ENCODE peak calls at places on chromosome 9, in four cellular contexts. A, T, W and Y are unnamed samples.
A peak's percentile ranks its signal among the peaks of the same experiment; 100 is the strongest.

GRCh38 chr9:81874926-81875325 is 53.3 kb upstream of the SPATA31D4 start:
- DNase-seq in A (peak; percentile 94), T (no peak), W (no peak), Y (no peak)

GRCh38 chr9:5625916-5626315 is 3.0 kb upstream of the RIC1 start:
- DNase-seq in A (no peak), T (no peak), W (no peak), Y (no peak)

GRCh38 chr9:131346559-131346958 is 47.3 kb upstream of the PRRC2B start:
- DNase-seq in A (no peak), T (no peak), W (no peak), Y (no peak)

GRCh38 chr9:5073701-5074100 is 88.6 kb downstream of the JAK2 start:
- DNase-seq in A (no peak), T (no peak), W (no peak), Y (no peak)

GRCh38 chr9:72828281-72828731 is 124.5 kb downstream of the ALDH1A1 start:
- DNase-seq in A (no peak), T (no peak), W (no peak), Y (no peak)

GRCh38 chr9:114308361-114308950 is 14.4 kb upstream of the ORM1 start:
- DNase-seq in A (no peak), T (no peak), W (no peak), Y (no peak)

GRCh38 chr9:15306757-15307522 is at the start of gene TTC39B:
- DNase-seq in A (peak; percentile 87), T (peak; percentile 97), W (peak; percentile 98), Y (peak; percentile 90)

GRCh38 chr9:22041792-22042191 is 32.7 kb upstream of the CDKN2B start:
- DNase-seq in A (no peak), T (no peak), W (peak; percentile 88), Y (no peak)

GRCh38 chr9:98081477-98082219 is 25.1 kb downstream of the NANS start:
- DNase-seq in A (peak; percentile 50), T (no peak), W (peak; percentile 94), Y (no peak)

GRCh38 chr9:92954078-92954861 is 6.9 kb downstream of the FGD3 start:
- DNase-seq in A (no peak), T (no peak), W (no peak), Y (no peak)

GRCh38 chr9:24846248-24846912 is 300.7 kb upstream of the IZUMO3 start:
- DNase-seq in A (no peak), T (no peak), W (no peak), Y (no peak)

GRCh38 chr9:93711002-93711401 is 134.6 kb downstream of the PHF2 start:
- DNase-seq in A (no peak), T (no peak), W (no peak), Y (no peak)

GRCh38 chr9:93305497-93306020 is 121.6 kb downstream of the WNK2 start:
- DNase-seq in A (no peak), T (peak; percentile 24), W (no peak), Y (no peak)

GRCh38 chr9:113990975-113991471 is 87.1 kb downstream of the AMBP start:
- DNase-seq in A (peak; percentile 33), T (no peak), W (no peak), Y (no peak)

GRCh38 chr9:35689601-35690446 is at the start of gene TPM2:
- DNase-seq in A (peak; percentile 90), T (peak; percentile 87), W (peak; percentile 52), Y (peak; percentile 58)

GRCh38 chr9:132168347-132168746 is 6.5 kb downstream of the NTNG2 start:
- DNase-seq in A (peak; percentile 52), T (no peak), W (no peak), Y (no peak)

GRCh38 chr9:91758491-91758981 is 191.5 kb downstream of the ROR2 start:
- DNase-seq in A (peak; percentile 58), T (peak; percentile 83), W (peak; percentile 50), Y (peak; percentile 54)

GRCh38 chr9:77176686-77177142 is 620 bp upstream of the VPS13A start:
- DNase-seq in A (no peak), T (no peak), W (no peak), Y (no peak)

GRCh38 chr9:110179734-110180133 is 28.2 kb downstream of the C9orf152 start:
- DNase-seq in A (peak; percentile 86), T (no peak), W (no peak), Y (no peak)

GRCh38 chr9:87497604-87498045 is at the start of gene DAPK1:
- DNase-seq in A (no peak), T (peak; percentile 83), W (peak; percentile 84), Y (peak; percentile 72)

GRCh38 chr9:124723352-124723751 is 47.8 kb downstream of the NR6A1 start:
- DNase-seq in A (no peak), T (no peak), W (no peak), Y (no peak)

GRCh38 chr9:121613009-121613766 is 38.2 kb upstream of the DAB2IP start:
- DNase-seq in A (no peak), T (no peak), W (peak; percentile 84), Y (no peak)
- H3K14ac ChIP-seq in A (no peak overlapping the region), T (no peak overlapping the region), W (no peak overlapping the region), Y (no peak overlapping the region)

GRCh38 chr9:16884373-16884772 is 13.9 kb upstream of the BNC2 start:
- DNase-seq in A (no peak), T (no peak), W (no peak), Y (no peak)
- H3K9ac ChIP-seq in A (peak overlapping the region; percentile 17), T (no peak overlapping the region), W (no peak overlapping the region), Y (no peak overlapping the region)

DNA sequence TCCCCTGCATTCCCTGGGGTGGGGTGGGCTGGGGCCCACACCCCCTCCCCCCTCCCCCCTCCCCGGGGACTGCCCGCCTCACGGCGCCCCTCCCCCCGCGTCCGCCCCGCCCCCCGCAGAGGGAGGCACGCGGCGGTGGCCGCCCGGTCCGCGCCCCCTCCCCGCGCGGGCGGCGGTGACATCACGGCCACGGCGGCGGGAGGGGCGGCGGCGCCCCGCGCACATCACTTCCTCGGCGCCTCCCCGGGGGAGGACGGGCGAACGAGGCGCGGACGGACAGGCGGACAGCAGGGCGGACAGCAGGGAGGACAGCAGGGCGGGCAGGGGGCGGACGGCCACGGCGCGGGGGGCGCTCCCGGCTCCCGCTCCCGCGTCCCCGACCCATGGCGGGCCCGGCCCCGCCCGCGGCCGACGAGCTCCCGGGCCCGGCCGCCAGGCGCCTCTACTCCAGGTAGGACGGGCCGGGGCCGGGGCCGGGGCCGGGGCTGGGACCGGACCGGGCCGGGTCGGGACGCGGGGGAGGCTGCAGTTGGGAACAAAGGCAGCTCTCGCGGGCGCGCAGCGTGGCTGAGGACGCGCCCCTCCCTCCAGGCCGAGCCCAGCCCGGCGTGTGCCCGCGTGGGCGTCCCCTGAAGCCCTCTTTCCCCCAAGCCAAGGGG is at the start of gene GPSM1:
- DNase-seq in A (peak; percentile 58), T (no peak), W (no peak), Y (no peak)
- H3K14ac ChIP-seq in A (peak within 1 kb of the TSS; percentile 99), T (peak within 1 kb of the TSS; percentile 77), W (peak within 1 kb of the TSS; percentile 77), Y (no peak within 1 kb of the TSS)

GRCh38 chr9:69476016-69476415 is 151.0 kb downstream of the ENTREP1 start:
- DNase-seq in A (no peak), T (no peak), W (no peak), Y (no peak)
- H3K9ac ChIP-seq in A (no peak overlapping the region), T (no peak overlapping the region), W (no peak overlapping the region), Y (no peak overlapping the region)

GRCh38 chr9:78971505-78971904 is 600.3 kb upstream of the TLE4 start:
- DNase-seq in A (no peak), T (no peak), W (no peak), Y (no peak)
- H3K14ac ChIP-seq in A (no peak overlapping the region), T (no peak overlapping the region), W (no peak overlapping the region), Y (no peak overlapping the region)

GRCh38 chr9:37977851-37978250 is 73.9 kb upstream of the SLC25A51 start:
- DNase-seq in A (no peak), T (no peak), W (no peak), Y (no peak)
- H3K9ac ChIP-seq in A (no peak overlapping the region), T (no peak overlapping the region), W (no peak overlapping the region), Y (no peak overlapping the region)